ENCODE peak calls at places on chromosome 7, in four cellular contexts. One of them, this sample, is unnamed.

GRCh38 chr7:47461161-47461560 is 120.8 kb downstream of the TNS3 start:
- DNase-seq in HepG2: no peak
- DNase-seq in K562: no peak
- DNase-seq in GM12878: no peak
- DNase-seq in this sample: no peak

GRCh38 chr7:25297231-25297630 is 68.9 kb upstream of the NPVF start:
- DNase-seq in HepG2: no peak
- DNase-seq in K562: no peak
- DNase-seq in GM12878: no peak
- DNase-seq in this sample: no peak

GRCh38 chr7:130853503-130854279 is 119.7 kb upstream of the KLF14 start:
- DNase-seq in HepG2: peak; percentile 16
- DNase-seq in K562: no peak
- DNase-seq in GM12878: no peak
- DNase-seq in this sample: no peak

GRCh38 chr7:94656925-94657731 is 1.2 kb upstream of the SGCE start:
- DNase-seq in HepG2: no peak
- DNase-seq in K562: no peak
- DNase-seq in GM12878: no peak
- DNase-seq in this sample: no peak

GRCh38 chr7:115838829-115839228 is 191.7 kb downstream of the TFEC start:
- DNase-seq in HepG2: no peak
- DNase-seq in K562: no peak
- DNase-seq in GM12878: no peak
- DNase-seq in this sample: no peak

GRCh38 chr7:105097619-105098018 is 83.6 kb downstream of the KMT2E start:
- DNase-seq in HepG2: no peak
- DNase-seq in K562: no peak
- DNase-seq in GM12878: no peak
- DNase-seq in this sample: no peak

GRCh38 chr7:6642861-6643640 is 5.9 kb downstream of the ZNF316 start:
- DNase-seq in HepG2: no peak
- DNase-seq in K562: no peak
- DNase-seq in GM12878: no peak
- DNase-seq in this sample: no peak

GRCh38 chr7:41916450-41916927 is 213.6 kb upstream of the INHBA start:
- DNase-seq in HepG2: no peak
- DNase-seq in K562: no peak
- DNase-seq in GM12878: no peak
- DNase-seq in this sample: no peak

GRCh38 chr7:149624006-149624405 is 126.4 kb upstream of the ZNF746 start:
- DNase-seq in HepG2: peak; percentile 26
- DNase-seq in K562: peak; percentile 81
- DNase-seq in GM12878: no peak
- DNase-seq in this sample: peak; percentile 31

GRCh38 chr7:150325110-150325611 is 1.8 kb upstream of the ACTR3C start:
- DNase-seq in HepG2: no peak
- DNase-seq in K562: no peak
- DNase-seq in GM12878: no peak
- DNase-seq in this sample: no peak

GRCh38 chr7:9657257-9657656 is 1223.8 kb downstream of the NXPH1 start:
- DNase-seq in HepG2: no peak
- DNase-seq in K562: no peak
- DNase-seq in GM12878: no peak
- DNase-seq in this sample: no peak

GRCh38 chr7:16028103-16028502 is 341.6 kb upstream of the MEOX2 start:
- DNase-seq in HepG2: no peak
- DNase-seq in K562: no peak
- DNase-seq in GM12878: no peak
- DNase-seq in this sample: no peak

GRCh38 chr7:130178251-130178650 is 27.0 kb downstream of the TMEM209 start:
- DNase-seq in HepG2: no peak
- DNase-seq in K562: no peak
- DNase-seq in GM12878: no peak
- DNase-seq in this sample: no peak

GRCh38 chr7:140196361-140197217 is 19.8 kb upstream of the KDM7A start:
- DNase-seq in HepG2: no peak
- DNase-seq in K562: no peak
- DNase-seq in GM12878: no peak
- DNase-seq in this sample: no peak
- TF ChIP-seq TCF7 in HepG2: no peak
- TF ChIP-seq TCF7 in K562: no peak
- TF ChIP-seq TCF7 in GM12878: no peak
- TF ChIP-seq TCF7 in this sample: no peak

DNA sequence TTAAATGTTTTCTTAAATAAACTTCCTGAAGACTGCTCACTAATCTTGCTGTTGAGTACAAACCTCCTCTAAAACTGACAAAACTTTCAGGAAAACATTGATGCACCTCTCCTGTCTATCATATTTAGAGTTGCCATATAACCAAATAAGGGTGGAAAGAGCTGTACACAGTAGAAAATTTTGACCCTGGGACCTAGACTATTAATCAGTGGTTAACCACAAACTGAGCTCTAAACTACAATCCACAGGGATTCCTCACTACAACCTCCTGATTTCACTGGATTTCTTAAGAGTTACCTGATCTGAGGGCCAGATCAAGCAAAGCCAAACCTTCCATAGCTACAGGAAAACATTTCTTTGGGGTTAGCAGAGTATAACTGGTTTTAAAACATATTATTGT is 39.9 kb upstream of the WNT16 start:
- DNase-seq in HepG2: no peak
- DNase-seq in K562: no peak
- DNase-seq in GM12878: no peak
- DNase-seq in this sample: no peak
- TF ChIP-seq TCF7 in HepG2: no peak
- TF ChIP-seq TCF7 in K562: no peak
- TF ChIP-seq TCF7 in GM12878: no peak
- TF ChIP-seq TCF7 in this sample: no peak

DNA sequence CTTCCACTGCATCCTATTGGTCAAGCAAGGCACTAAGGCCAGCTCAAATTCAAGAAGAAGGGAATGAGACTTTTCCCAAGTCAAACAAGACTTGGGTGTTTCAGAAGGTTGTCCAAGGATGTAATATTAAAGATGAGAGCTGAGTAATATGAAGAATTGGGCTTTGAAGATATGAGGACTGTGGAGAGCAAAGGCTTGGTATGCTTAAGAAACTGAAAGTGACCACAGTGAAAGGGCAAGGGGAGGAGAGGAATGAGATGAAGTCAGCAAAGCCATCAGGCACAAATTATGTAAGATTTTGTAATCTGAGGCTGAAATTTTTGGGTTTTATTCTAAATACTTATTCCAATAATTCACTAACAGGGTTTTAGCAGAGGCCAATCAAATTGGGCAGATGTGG is 38.6 kb upstream of the NPY start:
- DNase-seq in HepG2: no peak
- DNase-seq in K562: no peak
- DNase-seq in GM12878: no peak
- DNase-seq in this sample: no peak
- TF ChIP-seq TCF7 in HepG2: no peak
- TF ChIP-seq TCF7 in K562: no peak
- TF ChIP-seq TCF7 in GM12878: no peak
- TF ChIP-seq TCF7 in this sample: no peak

DNA sequence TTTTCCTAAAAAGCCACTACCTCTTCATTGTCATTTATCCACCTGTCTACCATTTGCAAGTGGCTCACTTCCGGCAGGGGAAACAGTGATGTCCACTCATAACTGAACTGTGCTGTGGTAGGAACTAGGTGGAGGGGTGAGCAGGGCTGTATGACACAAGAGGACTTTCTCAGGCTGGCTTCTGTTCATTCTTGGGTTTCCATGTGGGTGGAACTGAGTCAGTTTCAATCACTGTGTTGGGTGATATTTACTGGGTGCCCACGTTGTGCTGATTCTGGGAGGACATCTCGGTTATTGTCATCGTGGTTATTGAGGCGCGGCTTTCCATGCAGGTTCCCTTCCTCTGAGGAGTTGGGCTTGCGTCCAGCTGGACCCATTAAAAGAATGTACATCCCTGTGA is 38.8 kb downstream of the RAMP3 start:
- DNase-seq in HepG2: no peak
- DNase-seq in K562: no peak
- DNase-seq in GM12878: peak; percentile 9
- DNase-seq in this sample: no peak
- TF ChIP-seq TCF7 in HepG2: no peak
- TF ChIP-seq TCF7 in K562: no peak
- TF ChIP-seq TCF7 in GM12878: no peak
- TF ChIP-seq TCF7 in this sample: no peak

GRCh38 chr7:12638851-12639467 is 48.5 kb upstream of the ARL4A start:
- DNase-seq in HepG2: peak; percentile 43
- DNase-seq in K562: peak; percentile 22
- DNase-seq in GM12878: no peak
- DNase-seq in this sample: no peak
- TF ChIP-seq TCF7 in HepG2: no peak
- TF ChIP-seq TCF7 in K562: no peak
- TF ChIP-seq TCF7 in GM12878: no peak
- TF ChIP-seq TCF7 in this sample: no peak

GRCh38 chr7:40437936-40438634 is 303.3 kb downstream of the SUGCT start:
- DNase-seq in HepG2: no peak
- DNase-seq in K562: no peak
- DNase-seq in GM12878: no peak
- DNase-seq in this sample: no peak
- TF ChIP-seq TCF7 in HepG2: no peak
- TF ChIP-seq TCF7 in K562: no peak
- TF ChIP-seq TCF7 in GM12878: no peak
- TF ChIP-seq TCF7 in this sample: no peak

GRCh38 chr7:156818133-156818532 is 74.8 kb downstream of the LMBR1 start:
- DNase-seq in HepG2: peak; percentile 58
- DNase-seq in K562: no peak
- DNase-seq in GM12878: no peak
- DNase-seq in this sample: no peak
- TF ChIP-seq TCF7 in HepG2: no peak
- TF ChIP-seq TCF7 in K562: no peak
- TF ChIP-seq TCF7 in GM12878: no peak
- TF ChIP-seq TCF7 in this sample: no peak

DNA sequence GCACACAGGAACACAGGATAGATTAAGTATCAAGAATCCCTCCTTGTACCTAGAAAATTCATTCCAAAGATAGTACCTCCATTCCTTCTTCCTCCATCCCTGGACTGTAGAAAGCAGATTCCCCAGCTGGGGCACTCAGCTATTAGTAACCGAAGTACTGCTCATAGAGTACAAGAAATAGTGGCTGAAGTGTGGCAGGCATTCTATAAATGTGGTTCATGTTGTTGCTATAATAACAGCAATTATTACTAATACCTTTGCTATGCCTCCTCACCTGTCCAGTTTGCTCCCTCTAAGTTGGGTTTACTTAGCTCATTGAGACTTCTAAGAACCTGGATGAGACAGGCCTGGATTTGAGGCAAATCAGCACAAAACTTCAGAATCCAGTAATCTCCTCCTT is 453.2 kb downstream of the GRM8 start:
- DNase-seq in HepG2: no peak
- DNase-seq in K562: no peak
- DNase-seq in GM12878: no peak
- DNase-seq in this sample: no peak
- TF ChIP-seq TCF7 in HepG2: no peak
- TF ChIP-seq TCF7 in K562: no peak
- TF ChIP-seq TCF7 in GM12878: no peak
- TF ChIP-seq TCF7 in this sample: no peak